ENCODE peak calls at places on chromosome 20, in five cellular contexts. One of them, this sample, is unnamed. For H3K36me3, the result is how much of the 10 kb centered on the place peaks cover.

GRCh38 chr20:16530201-16530681 is 43.0 kb downstream of the KIF16B start:
- DNase-seq in stomach: peak
- DNase-seq in breast epithelium: no peak
- DNase-seq in brain microvascular endothelial cell: peak
- DNase-seq in gastrocnemius medialis: no peak
- DNase-seq in this sample: no peak

GRCh38 chr20:24321939-24322338 is 147.5 kb upstream of the SYNDIG1 start:
- DNase-seq in brain microvascular endothelial cell: no peak
- DNase-seq in breast epithelium: no peak
- DNase-seq in gastrocnemius medialis: no peak
- DNase-seq in stomach: no peak
- DNase-seq in this sample: no peak

GRCh38 chr20:44540834-44541233 is 19.0 kb upstream of the SERINC3 start:
- DNase-seq in brain microvascular endothelial cell: peak
- DNase-seq in gastrocnemius medialis: no peak
- DNase-seq in breast epithelium: no peak
- DNase-seq in stomach: no peak
- DNase-seq in this sample: no peak

GRCh38 chr20:25223179-25223661 is 24.7 kb upstream of the PYGB start:
- DNase-seq in breast epithelium: no peak
- DNase-seq in gastrocnemius medialis: no peak
- DNase-seq in stomach: peak
- DNase-seq in brain microvascular endothelial cell: peak
- DNase-seq in this sample: no peak

GRCh38 chr20:51666126-51666525 is 102.1 kb downstream of the ATP9A start:
- DNase-seq in gastrocnemius medialis: no peak
- DNase-seq in stomach: no peak
- DNase-seq in breast epithelium: no peak
- DNase-seq in brain microvascular endothelial cell: no peak
- DNase-seq in this sample: no peak

GRCh38 chr20:46894971-46895905 is 595 bp downstream of the EYA2 start:
- DNase-seq in brain microvascular endothelial cell: no peak
- DNase-seq in breast epithelium: no peak
- DNase-seq in stomach: peak
- DNase-seq in gastrocnemius medialis: no peak
- DNase-seq in this sample: no peak

GRCh38 chr20:24952376-24953203 is 3.5 kb downstream of the CST7 start:
- DNase-seq in gastrocnemius medialis: no peak
- DNase-seq in stomach: peak
- DNase-seq in breast epithelium: no peak
- DNase-seq in brain microvascular endothelial cell: no peak
- DNase-seq in this sample: peak

GRCh38 chr20:288956-289692 is 1.4 kb downstream of the C20orf96 start:
- DNase-seq in brain microvascular endothelial cell: no peak
- DNase-seq in stomach: no peak
- DNase-seq in gastrocnemius medialis: no peak
- DNase-seq in breast epithelium: no peak
- DNase-seq in this sample: no peak

GRCh38 chr20:11847827-11848226 is 69.9 kb upstream of the BTBD3 start:
- DNase-seq in stomach: peak
- DNase-seq in breast epithelium: no peak
- DNase-seq in gastrocnemius medialis: no peak
- DNase-seq in brain microvascular endothelial cell: no peak
- DNase-seq in this sample: no peak

GRCh38 chr20:2752631-2753455 is 47.6 kb downstream of the CPXM1 start:
- DNase-seq in breast epithelium: no peak
- DNase-seq in gastrocnemius medialis: no peak
- DNase-seq in brain microvascular endothelial cell: no peak
- DNase-seq in stomach: no peak
- DNase-seq in this sample: peak

GRCh38 chr20:34013532-34013931 is 19.8 kb downstream of the RALY start:
- DNase-seq in gastrocnemius medialis: no peak
- DNase-seq in stomach: no peak
- DNase-seq in brain microvascular endothelial cell: no peak
- DNase-seq in breast epithelium: no peak
- DNase-seq in this sample: no peak

GRCh38 chr20:52160805-52161204 is 30.8 kb downstream of the ZFP64 start:
- DNase-seq in gastrocnemius medialis: no peak
- DNase-seq in brain microvascular endothelial cell: no peak
- DNase-seq in breast epithelium: no peak
- DNase-seq in stomach: no peak
- DNase-seq in this sample: no peak

GRCh38 chr20:48486065-48486464 is 341.7 kb downstream of the PREX1 start:
- DNase-seq in gastrocnemius medialis: no peak
- DNase-seq in brain microvascular endothelial cell: no peak
- DNase-seq in stomach: no peak
- DNase-seq in breast epithelium: no peak
- DNase-seq in this sample: no peak

GRCh38 chr20:16551601-16552419 is 21.4 kb downstream of the KIF16B start:
- DNase-seq in gastrocnemius medialis: no peak
- DNase-seq in stomach: no peak
- DNase-seq in breast epithelium: no peak
- DNase-seq in brain microvascular endothelial cell: no peak
- DNase-seq in this sample: no peak

GRCh38 chr20:33995053-33995816 is 1.5 kb downstream of the RALY start:
- DNase-seq in gastrocnemius medialis: no peak
- DNase-seq in stomach: no peak
- DNase-seq in breast epithelium: no peak
- DNase-seq in brain microvascular endothelial cell: no peak
- DNase-seq in this sample: no peak

GRCh38 chr20:10713161-10713560 is 39.4 kb upstream of the JAG1 start:
- DNase-seq in stomach: no peak
- DNase-seq in brain microvascular endothelial cell: no peak
- DNase-seq in breast epithelium: no peak
- DNase-seq in gastrocnemius medialis: no peak
- DNase-seq in this sample: no peak

GRCh38 chr20:2701671-2702081 is 9.1 kb downstream of the EBF4 start:
- DNase-seq in breast epithelium: no peak
- DNase-seq in brain microvascular endothelial cell: no peak
- DNase-seq in stomach: no peak
- DNase-seq in gastrocnemius medialis: no peak
- DNase-seq in this sample: no peak

GRCh38 chr20:23655551-23656211 is 17.9 kb upstream of the CST3 start:
- DNase-seq in gastrocnemius medialis: no peak
- DNase-seq in brain microvascular endothelial cell: no peak
- DNase-seq in stomach: no peak
- DNase-seq in breast epithelium: no peak
- DNase-seq in this sample: no peak

GRCh38 chr20:7980332-7981046 is 39.1 kb downstream of the TMX4 start:
- DNase-seq in breast epithelium: no peak
- DNase-seq in brain microvascular endothelial cell: peak
- DNase-seq in stomach: no peak
- DNase-seq in gastrocnemius medialis: no peak
- DNase-seq in this sample: no peak

GRCh38 chr20:50245561-50246366 is 55.1 kb downstream of the CEBPB start:
- DNase-seq in gastrocnemius medialis: no peak
- DNase-seq in breast epithelium: no peak
- DNase-seq in stomach: no peak
- DNase-seq in brain microvascular endothelial cell: no peak
- DNase-seq in this sample: no peak

GRCh38 chr20:3759316-3759715 is 8.2 kb downstream of the ADISSP start:
- DNase-seq in stomach: no peak
- DNase-seq in breast epithelium: no peak
- DNase-seq in brain microvascular endothelial cell: no peak
- DNase-seq in gastrocnemius medialis: no peak
- DNase-seq in this sample: no peak

GRCh38 chr20:45890077-45890996 is 671 bp downstream of the NEURL2 start:
- DNase-seq in stomach: peak
- DNase-seq in brain microvascular endothelial cell: peak
- DNase-seq in breast epithelium: peak
- DNase-seq in gastrocnemius medialis: peak
- DNase-seq in this sample: peak
- TF ChIP-seq CTCF in stomach: peak
- TF ChIP-seq CTCF in brain microvascular endothelial cell: peak
- TF ChIP-seq CTCF in breast epithelium: peak
- TF ChIP-seq CTCF in gastrocnemius medialis: peak
- TF ChIP-seq CTCF in this sample: peak

GRCh38 chr20:60008130-60008808 is 50.0 kb downstream of the CDH26 start:
- DNase-seq in brain microvascular endothelial cell: no peak
- DNase-seq in breast epithelium: no peak
- DNase-seq in stomach: no peak
- DNase-seq in gastrocnemius medialis: no peak
- DNase-seq in this sample: no peak
- H3K36me3 ChIP-seq in brain microvascular endothelial cell: under half
- H3K36me3 ChIP-seq in breast epithelium: under half
- H3K36me3 ChIP-seq in stomach: under half
- H3K36me3 ChIP-seq in gastrocnemius medialis: under half
- H3K36me3 ChIP-seq in this sample: under half

GRCh38 chr20:63931735-63932134 is 24.5 kb downstream of the UCKL1 start:
- DNase-seq in brain microvascular endothelial cell: no peak
- DNase-seq in gastrocnemius medialis: no peak
- DNase-seq in breast epithelium: no peak
- DNase-seq in stomach: no peak
- DNase-seq in this sample: no peak
- H3K4me3 ChIP-seq in brain microvascular endothelial cell: no peak
- H3K4me3 ChIP-seq in gastrocnemius medialis: no peak
- H3K4me3 ChIP-seq in breast epithelium: no peak
- H3K4me3 ChIP-seq in stomach: no peak
- H3K4me3 ChIP-seq in this sample: no peak

GRCh38 chr20:59514554-59514953 is 89.8 kb upstream of the PHACTR3 start:
- DNase-seq in gastrocnemius medialis: no peak
- DNase-seq in stomach: no peak
- DNase-seq in brain microvascular endothelial cell: no peak
- DNase-seq in breast epithelium: no peak
- DNase-seq in this sample: no peak

GRCh38 chr20:59518881-59519706 is 85.2 kb upstream of the PHACTR3 start:
- DNase-seq in breast epithelium: no peak
- DNase-seq in brain microvascular endothelial cell: peak
- DNase-seq in stomach: peak
- DNase-seq in gastrocnemius medialis: no peak
- DNase-seq in this sample: no peak

GRCh38 chr20:59519707-59520014 is 84.7 kb upstream of the PHACTR3 start:
- DNase-seq in gastrocnemius medialis: no peak
- DNase-seq in stomach: no peak
- DNase-seq in breast epithelium: no peak
- DNase-seq in brain microvascular endothelial cell: no peak
- DNase-seq in this sample: no peak

GRCh38 chr20:59515013-59515905 is 89.1 kb upstream of the PHACTR3 start:
- DNase-seq in breast epithelium: peak
- DNase-seq in gastrocnemius medialis: no peak
- DNase-seq in stomach: peak
- DNase-seq in brain microvascular endothelial cell: peak
- DNase-seq in this sample: peak

GRCh38 chr20:59515906-59516209 is 88.5 kb upstream of the PHACTR3 start:
- DNase-seq in breast epithelium: no peak
- DNase-seq in stomach: no peak
- DNase-seq in brain microvascular endothelial cell: no peak
- DNase-seq in gastrocnemius medialis: no peak
- DNase-seq in this sample: no peak
- TF ChIP-seq CTCF in breast epithelium: no peak
- TF ChIP-seq CTCF in stomach: no peak
- TF ChIP-seq CTCF in brain microvascular endothelial cell: no peak
- TF ChIP-seq CTCF in gastrocnemius medialis: peak
- TF ChIP-seq CTCF in this sample: no peak

GRCh38 chr20:5975778-5976177 is 25.3 kb downstream of the MCM8 start:
- DNase-seq in gastrocnemius medialis: no peak
- DNase-seq in brain microvascular endothelial cell: no peak
- DNase-seq in breast epithelium: no peak
- DNase-seq in stomach: no peak
- DNase-seq in this sample: no peak
- H3K36me3 ChIP-seq in gastrocnemius medialis: under half
- H3K36me3 ChIP-seq in brain microvascular endothelial cell: under half
- H3K36me3 ChIP-seq in breast epithelium: under half
- H3K36me3 ChIP-seq in stomach: half or more
- H3K36me3 ChIP-seq in this sample: under half

GRCh38 chr20:63955846-63956663 is at the start of gene UCKL1:
- DNase-seq in brain microvascular endothelial cell: peak
- DNase-seq in gastrocnemius medialis: peak
- DNase-seq in breast epithelium: peak
- DNase-seq in stomach: peak
- DNase-seq in this sample: peak

GRCh38 chr20:63952769-63953168 is 3.4 kb downstream of the UCKL1 start:
- DNase-seq in stomach: no peak
- DNase-seq in gastrocnemius medialis: no peak
- DNase-seq in breast epithelium: no peak
- DNase-seq in brain microvascular endothelial cell: no peak
- DNase-seq in this sample: no peak

GRCh38 chr20:63955281-63955845 is 853 bp downstream of the UCKL1 start:
- DNase-seq in brain microvascular endothelial cell: no peak
- DNase-seq in stomach: no peak
- DNase-seq in breast epithelium: no peak
- DNase-seq in gastrocnemius medialis: no peak
- DNase-seq in this sample: no peak

GRCh38 chr20:63952210-63952535 is 4.0 kb downstream of the UCKL1 start:
- DNase-seq in gastrocnemius medialis: no peak
- DNase-seq in stomach: no peak
- DNase-seq in brain microvascular endothelial cell: no peak
- DNase-seq in breast epithelium: no peak
- DNase-seq in this sample: no peak

GRCh38 chr20:63953764-63954429 is 2.3 kb downstream of the UCKL1 start:
- DNase-seq in gastrocnemius medialis: no peak
- DNase-seq in stomach: no peak
- DNase-seq in breast epithelium: no peak
- DNase-seq in brain microvascular endothelial cell: no peak
- DNase-seq in this sample: no peak
- H3K4me3 ChIP-seq in gastrocnemius medialis: no peak
- H3K4me3 ChIP-seq in stomach: no peak
- H3K4me3 ChIP-seq in breast epithelium: no peak
- H3K4me3 ChIP-seq in brain microvascular endothelial cell: no peak
- H3K4me3 ChIP-seq in this sample: no peak

DNA sequence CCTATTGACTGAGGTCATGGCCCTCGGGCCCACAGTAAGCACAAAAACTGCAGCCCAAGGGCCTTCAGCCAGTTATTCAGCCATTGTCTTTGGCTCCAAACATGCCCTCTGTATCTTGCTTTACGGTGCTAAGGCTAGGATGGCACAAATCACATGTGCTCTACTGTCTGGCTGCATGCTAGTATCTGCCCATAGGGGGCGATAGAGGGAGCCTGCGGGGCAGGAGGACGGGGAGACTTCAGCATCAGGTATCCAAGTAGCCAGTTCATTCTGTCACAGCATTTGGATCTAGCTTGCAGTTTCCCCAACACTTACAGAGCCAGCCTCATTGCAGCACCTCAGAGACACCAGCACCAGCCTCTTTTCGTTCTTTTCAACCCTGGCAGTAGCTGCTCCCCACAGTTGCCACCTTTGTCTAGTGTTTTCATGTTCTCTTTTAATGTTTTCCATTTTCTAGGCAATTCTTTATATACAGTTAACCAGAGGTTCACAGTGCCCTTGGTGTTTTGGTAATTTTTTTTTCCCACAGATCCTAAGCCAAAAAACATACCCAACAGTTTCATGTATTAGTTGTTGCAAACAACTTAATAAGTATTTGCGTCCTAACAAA is 705.9 kb downstream of the PTPRT start:
- DNase-seq in stomach: no peak
- DNase-seq in gastrocnemius medialis: no peak
- DNase-seq in breast epithelium: no peak
- DNase-seq in brain microvascular endothelial cell: no peak
- DNase-seq in this sample: no peak
- TF ChIP-seq CTCF in stomach: no peak
- TF ChIP-seq CTCF in gastrocnemius medialis: no peak
- TF ChIP-seq CTCF in breast epithelium: no peak
- TF ChIP-seq CTCF in brain microvascular endothelial cell: no peak
- TF ChIP-seq CTCF in this sample: peak

This sample was measured in right lobe of liver.